ENCODE peak calls at places on chromosomes 1 and 21, in six cellular contexts. M is HCT116, K is dorsolateral prefrontal cortex, A is tibial nerve, V is IMR-90, F is uterus. N is an unnamed sample.

GRCh38 chr1:155236451-155236850 is 18.8 kb downstream of the ENTREP3 start:
- DNase-seq in K (no peak), F (no peak), A (no peak), V (no peak), M (no peak), N (no peak)

GRCh38 chr1:27011976-27012563 is 580 bp downstream of the TENT5B start:
- DNase-seq in M (no peak), K (no peak), F (no peak), A (no peak), V (no peak), N (no peak)

GRCh38 chr1:30966690-30967369 is 58.3 kb upstream of the SDC3 start:
- DNase-seq in K (no peak), M (no peak), F (no peak), V (peak; percentile 70), A (no peak), N (no peak)

GRCh38 chr1:205270764-205271163 is 43.0 kb downstream of the TMCC2 start:
- DNase-seq in A (no peak), V (peak; percentile 72), K (peak; percentile 57), M (peak; percentile 46), F (no peak), N (no peak)

GRCh38 chr1:20281801-20282200 is 8.9 kb upstream of the VWA5B1 start:
- DNase-seq in A (no peak), V (peak; percentile 66), F (no peak), K (no peak), M (no peak), N (no peak)

GRCh38 chr1:173554089-173554488 is 48.8 kb downstream of the SLC9C2 start:
- DNase-seq in M (no peak), A (no peak), K (no peak), V (no peak), F (no peak), N (no peak)

GRCh38 chr1:54489627-54490240 is 58.3 kb upstream of the ACOT11 start:
- DNase-seq in A (no peak), K (no peak), V (no peak), M (no peak), F (no peak), N (no peak)

GRCh38 chr1:244869950-244870349 is 5.6 kb upstream of the HNRNPU start:
- DNase-seq in V (no peak), K (no peak), F (no peak), M (no peak), A (no peak), N (no peak)

GRCh38 chr1:229913491-229913890 is 153.5 kb upstream of the GALNT2 start:
- DNase-seq in M (no peak), K (no peak), A (no peak), V (no peak), F (no peak), N (no peak)

GRCh38 chr1:27408151-27408550 is 15.7 kb downstream of the GPR3 start:
- DNase-seq in K (no peak), V (no peak), A (no peak), F (no peak), M (no peak), N (no peak)

GRCh38 chr1:84939151-84939550 is 46.1 kb upstream of the LPAR3 start:
- DNase-seq in V (peak; percentile 37), M (no peak), A (no peak), F (no peak), K (no peak), N (no peak)

GRCh38 chr1:12034381-12034801 is 15.1 kb downstream of the MIIP start:
- DNase-seq in K (no peak), V (peak; percentile 44), A (peak; percentile 83), F (peak; percentile 66), M (no peak), N (no peak)

GRCh38 chr1:193355179-193355578 is 168.8 kb upstream of the B3GALT2 start:
- DNase-seq in A (no peak), M (peak; percentile 64), V (peak; percentile 51), K (no peak), F (no peak), N (no peak)

GRCh38 chr1:41678141-41678878 is 193.8 kb upstream of the EDN2 start:
- DNase-seq in A (peak; percentile 55), F (peak; percentile 41), M (no peak), V (peak; percentile 86), K (no peak), N (peak; percentile 55)

GRCh38 chr1:115133440-115133839 is 44.1 kb upstream of the TSPAN2 start:
- DNase-seq in M (no peak), V (peak; percentile 68), A (no peak), F (no peak), K (no peak), N (no peak)

GRCh38 chr1:56149761-56150160 is 429.6 kb downstream of the PLPP3 start:
- DNase-seq in V (peak; percentile 26), F (no peak), K (no peak), M (no peak), A (no peak), N (no peak)

GRCh38 chr21:32351428-32351827 is 41.4 kb downstream of the URB1 start:
- DNase-seq in F (no peak), V (no peak), M (no peak), K (no peak), A (no peak), N (no peak)

GRCh38 chr1:221184131-221184794 is 305.0 kb downstream of the HLX start:
- DNase-seq in M (no peak), F (no peak), K (no peak), V (no peak), A (no peak), N (no peak)

GRCh38 chr1:28526886-28527285 is 21.0 kb downstream of the RCC1 start:
- DNase-seq in F (no peak), A (no peak), V (no peak), K (no peak), M (peak; percentile 87), N (no peak)

GRCh38 chr1:159756397-159756796 is 24.4 kb upstream of the DUSP23 start:
- DNase-seq in V (no peak), F (no peak), M (no peak), K (no peak), A (peak; percentile 28), N (peak; percentile 51)

GRCh38 chr1:221670081-221670480 is 71.8 kb downstream of the DUSP10 start:
- DNase-seq in A (no peak), M (no peak), K (no peak), V (no peak), F (no peak), N (no peak)

GRCh38 chr1:108610073-108610472 is 50.2 kb downstream of the EEIG2 start:
- DNase-seq in M (no peak), V (no peak), A (no peak), K (no peak), F (no peak), N (no peak)

GRCh38 chr1:59924653-59925052 is 1.9 kb downstream of the CYP2J2 start:
- DNase-seq in M (no peak), K (no peak), A (no peak), V (no peak), F (no peak), N (no peak)

GRCh38 chr1:59928996-59929395 is 2.4 kb upstream of the CYP2J2 start:
- DNase-seq in F (no peak), A (no peak), M (no peak), K (no peak), V (no peak), N (no peak)

GRCh38 chr1:59926381-59927243 is at the start of gene CYP2J2:
- DNase-seq in K (peak; percentile 59), M (peak; percentile 10), F (peak; percentile 15), V (no peak), A (no peak), N (peak; percentile 24)
- H3K27ac ChIP-seq in K (peak within 1 kb of the TSS; percentile 86), M (no peak within 1 kb of the TSS), F (no peak within 1 kb of the TSS), V (no peak within 1 kb of the TSS), A (peak within 1 kb of the TSS; percentile 82), N (no peak within 1 kb of the TSS)

DNA sequence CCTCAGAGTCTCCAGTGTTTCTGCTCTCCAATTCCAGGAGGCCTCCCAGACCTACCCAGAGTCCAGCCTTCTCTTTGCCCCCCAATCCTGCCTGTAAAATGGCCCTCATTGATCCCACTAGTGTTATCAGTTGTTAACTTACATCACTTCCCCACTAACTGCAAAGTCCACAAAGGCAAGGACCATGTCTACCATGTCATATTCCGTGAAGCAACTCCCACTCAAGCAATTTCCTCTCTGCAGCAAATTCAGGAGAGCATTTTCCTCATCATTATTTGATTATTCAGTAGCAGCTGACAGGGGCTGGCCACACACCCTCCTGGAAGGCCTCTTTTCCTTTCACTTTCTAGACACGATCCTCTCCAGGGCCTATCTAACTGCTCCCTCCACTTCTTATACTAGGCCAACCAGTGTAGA is 153.5 kb downstream of the RERE start:
- DNase-seq in F (peak; percentile 28), K (no peak), A (peak; percentile 16), M (no peak), V (peak; percentile 56), N (peak; percentile 23)
- H3K27ac ChIP-seq in F (peak overlapping the region; percentile 89), K (peak overlapping the region; percentile 16), A (peak overlapping the region; percentile 42), M (no peak overlapping the region), V (no peak overlapping the region), N (no peak overlapping the region)

DNA sequence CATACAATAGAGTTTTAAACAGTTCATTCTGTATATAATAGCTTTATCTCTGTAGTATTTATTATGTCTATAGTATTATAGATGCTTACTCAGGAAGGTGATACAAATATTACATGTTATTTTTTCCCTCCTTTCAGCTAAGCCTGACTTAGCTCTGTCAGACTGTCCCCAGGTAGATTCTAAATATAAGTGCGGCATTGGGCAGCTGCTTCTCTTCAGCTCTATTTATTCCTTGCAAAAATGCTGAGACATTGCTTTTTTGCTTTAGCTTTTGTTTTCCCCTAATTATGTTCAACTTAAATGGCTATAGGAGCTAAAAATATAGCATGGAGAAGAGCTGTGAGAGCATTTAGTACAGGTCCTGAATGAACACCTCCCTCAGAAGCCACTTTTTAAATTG is 203.2 kb upstream of the BEND5 start:
- DNase-seq in K (no peak), V (no peak), M (no peak), A (no peak), F (no peak), N (no peak)
- H3K27ac ChIP-seq in K (no peak overlapping the region), V (no peak overlapping the region), M (no peak overlapping the region), A (no peak overlapping the region), F (no peak overlapping the region), N (no peak overlapping the region)

GRCh38 chr1:151131832-151132675 is 14.4 kb downstream of the SEMA6C start:
- DNase-seq in M (no peak), V (no peak), A (no peak), K (no peak), F (peak; percentile 62), N (peak; percentile 70)

GRCh38 chr1:151132676-151133338 is 13.6 kb downstream of the SEMA6C start:
- DNase-seq in M (no peak), K (no peak), F (no peak), V (no peak), A (no peak), N (no peak)

GRCh38 chr1:151133339-151133761 is 13.1 kb downstream of the SEMA6C start:
- DNase-seq in A (no peak), M (no peak), K (no peak), F (peak; percentile 78), V (peak; percentile 28), N (peak; percentile 65)

GRCh38 chr1:151128800-151129199 is 17.6 kb downstream of the SEMA6C start:
- DNase-seq in F (no peak), A (no peak), V (no peak), M (no peak), K (no peak), N (peak; percentile 33)

GRCh38 chr1:151130837-151131586 is 15.4 kb downstream of the SEMA6C start:
- DNase-seq in F (peak; percentile 93), K (peak; percentile 94), M (no peak), A (peak; percentile 81), V (peak; percentile 32), N (peak; percentile 92)
- H3K27ac ChIP-seq in F (peak overlapping the region; percentile 94), K (peak overlapping the region; percentile 61), M (no peak overlapping the region), A (peak overlapping the region; percentile 84), V (no peak overlapping the region), N (peak overlapping the region; percentile 57)

N was measured in tibial artery.